ENCODE peak calls at places on chromosomes 1 and 21, in ten cellular contexts. V is ELR; R is ascending aorta; Z is lower lobe of right lung; Q is CD8-positive, alpha-beta memory T cell; I is activated T-cell treated with anti-CD3 and anti-CD28 coated beads for 1 hour; P is activated gamma-delta T cell treated with anti-CD3 and anti-CD28 coated beads, Interleukin-2, amount 50 U/mL, for 16 hours; Y is NCI-H82; W is HFFc6; K is pulmonary artery endothelial cell. S is an unnamed sample.

GRCh38 chr1:26322042-26322331 is 4.2 kb downstream of the CD52 start:
- DNase-seq in V (no peak), R (no peak), Z (no peak), Q (no peak), I (no peak), P (no peak), Y (no peak), W (no peak), K (no peak), S (no peak)

GRCh38 chr21:26070822-26071425 is 99.6 kb downstream of the APP start:
- DNase-seq in V (peak), R (no peak), Z (peak), Q (no peak), I (peak), P (no peak), Y (no peak), W (peak), K (no peak), S (no peak)

GRCh38 chr1:246404078-246404477 is 103.0 kb downstream of the SMYD3 start:
- DNase-seq in V (no peak), R (no peak), Z (no peak), Q (no peak), I (no peak), P (no peak), Y (peak), W (no peak), K (no peak), S (no peak)

GRCh38 chr1:219661464-219662092 is 48.7 kb upstream of the ZC3H11B start:
- DNase-seq in V (no peak), R (no peak), Z (no peak), Q (no peak), I (no peak), P (no peak), Y (no peak), W (no peak), K (no peak), S (no peak)

GRCh38 chr1:118143828-118144227 is 41.2 kb downstream of the SPAG17 start:
- DNase-seq in V (no peak), R (no peak), Z (no peak), Q (no peak), I (no peak), P (no peak), Y (no peak), W (no peak), K (no peak), S (no peak)

GRCh38 chr1:171245458-171246064 is 2.7 kb upstream of the FMO1 start:
- DNase-seq in V (peak), R (no peak), Z (no peak), Q (no peak), I (no peak), P (no peak), Y (peak), W (peak), K (peak), S (peak)

GRCh38 chr21:44505673-44506278 is 34.2 kb downstream of the KRTAP10-1 start:
- DNase-seq in V (no peak), R (no peak), Z (peak), Q (no peak), I (no peak), P (no peak), Y (no peak), W (no peak), K (no peak), S (no peak)

GRCh38 chr1:160217466-160218165 is 12.4 kb downstream of the PEA15 start:
- DNase-seq in V (no peak), R (peak), Z (no peak), Q (no peak), I (no peak), P (no peak), Y (no peak), W (no peak), K (no peak), S (no peak)

GRCh38 chr1:61083799-61084385 is 1.5 kb downstream of the NFIA start:
- DNase-seq in V (no peak), R (no peak), Z (no peak), Q (no peak), I (no peak), P (no peak), Y (no peak), W (no peak), K (no peak), S (no peak)

GRCh38 chr1:66542811-66543767 is 9.1 kb downstream of the SGIP1 start:
- DNase-seq in V (peak), R (peak), Z (no peak), Q (no peak), I (no peak), P (no peak), Y (no peak), W (peak), K (peak), S (peak)

GRCh38 chr1:39987869-39988268 is 32.9 kb downstream of the MFSD2A start:
- DNase-seq in V (no peak), R (no peak), Z (no peak), Q (no peak), I (no peak), P (no peak), Y (peak), W (no peak), K (peak), S (no peak)

GRCh38 chr1:86419277-86419903 is 4.6 kb upstream of the CLCA2 start:
- DNase-seq in V (peak), R (no peak), Z (no peak), Q (peak), I (peak), P (no peak), Y (no peak), W (peak), K (no peak), S (peak)

GRCh38 chr1:15953294-15953771 is 22.6 kb downstream of the ZBTB17 start:
- DNase-seq in V (no peak), R (no peak), Z (no peak), Q (no peak), I (no peak), P (no peak), Y (no peak), W (no peak), K (no peak), S (no peak)

GRCh38 chr1:194394676-194395075 is 1208.3 kb upstream of the B3GALT2 start:
- DNase-seq in V (no peak), R (no peak), Z (no peak), Q (no peak), I (no peak), P (no peak), Y (no peak), W (no peak), K (no peak), S (no peak)

GRCh38 chr1:61109910-61110309 is 27.5 kb downstream of the NFIA start:
- DNase-seq in V (no peak), R (no peak), Z (no peak), Q (no peak), I (no peak), P (no peak), Y (no peak), W (no peak), K (no peak), S (no peak)

GRCh38 chr1:15410223-15410883 is 665 bp downstream of the EFHD2 start:
- DNase-seq in V (peak), R (no peak), Z (no peak), Q (no peak), I (no peak), P (no peak), Y (peak), W (no peak), K (no peak), S (peak)

GRCh38 chr1:208190784-208191183 is 53.4 kb downstream of the PLXNA2 start:
- DNase-seq in V (no peak), R (no peak), Z (no peak), Q (no peak), I (no peak), P (no peak), Y (peak), W (no peak), K (no peak), S (no peak)

GRCh38 chr1:183554577-183554976 is 35.7 kb downstream of the NCF2 start:
- DNase-seq in V (no peak), R (no peak), Z (no peak), Q (no peak), I (no peak), P (no peak), Y (no peak), W (no peak), K (no peak), S (no peak)

GRCh38 chr21:43370091-43370658 is 56.8 kb downstream of the SIK1 start:
- DNase-seq in V (peak), R (no peak), Z (no peak), Q (no peak), I (no peak), P (no peak), Y (no peak), W (peak), K (no peak), S (no peak)

GRCh38 chr21:26091480-26092018 is 79.0 kb downstream of the APP start:
- DNase-seq in V (peak), R (no peak), Z (no peak), Q (no peak), I (no peak), P (no peak), Y (no peak), W (no peak), K (no peak), S (no peak)

S was measured in NB4.